ENCODE peak calls at places on chromosomes 7 and 10, in four cellular contexts. One of them, this sample, is unnamed.

GRCh38 chr10:84075226-84076046 is 63.9 kb upstream of the GHITM start:
- DNase-seq in HepG2: no peak
- DNase-seq in A549: no peak
- DNase-seq in WTC11: no peak
- DNase-seq in this sample: no peak

GRCh38 chr7:68688416-68689086 is 909.7 kb upstream of the AUTS2 start:
- DNase-seq in WTC11: peak
- DNase-seq in HepG2: no peak
- DNase-seq in A549: no peak
- DNase-seq in this sample: no peak

GRCh38 chr10:62154231-62154630 is 114.4 kb downstream of the RTKN2 start:
- DNase-seq in HepG2: no peak
- DNase-seq in WTC11: no peak
- DNase-seq in A549: no peak
- DNase-seq in this sample: no peak

GRCh38 chr10:132774905-132775863 is 10.8 kb downstream of the NKX6-2 start:
- DNase-seq in WTC11: no peak
- DNase-seq in HepG2: no peak
- DNase-seq in A549: no peak
- DNase-seq in this sample: no peak

GRCh38 chr7:73778801-73779389 is 8.8 kb upstream of the CLDN3 start:
- DNase-seq in WTC11: no peak
- DNase-seq in HepG2: no peak
- DNase-seq in A549: no peak
- DNase-seq in this sample: no peak

GRCh38 chr10:27482984-27483956 is 20.8 kb upstream of the RAB18 start:
- DNase-seq in A549: no peak
- DNase-seq in WTC11: no peak
- DNase-seq in HepG2: no peak
- DNase-seq in this sample: no peak

GRCh38 chr7:54995631-54996340 is 23.0 kb upstream of the EGFR start:
- DNase-seq in HepG2: peak
- DNase-seq in A549: peak
- DNase-seq in WTC11: no peak
- DNase-seq in this sample: no peak

GRCh38 chr10:118875087-118875486 is 120.3 kb upstream of the CACUL1 start:
- DNase-seq in A549: no peak
- DNase-seq in WTC11: no peak
- DNase-seq in HepG2: no peak
- DNase-seq in this sample: no peak

GRCh38 chr10:121594623-121595320 is 3.5 kb downstream of the FGFR2 start:
- DNase-seq in HepG2: no peak
- DNase-seq in WTC11: no peak
- DNase-seq in A549: no peak
- DNase-seq in this sample: no peak

GRCh38 chr7:43467406-43467805 is 115.5 kb upstream of the STK17A start:
- DNase-seq in A549: no peak
- DNase-seq in WTC11: no peak
- DNase-seq in HepG2: no peak
- DNase-seq in this sample: no peak

GRCh38 chr10:69890065-69890831 is 88.5 kb downstream of the COL13A1 start:
- DNase-seq in A549: no peak
- DNase-seq in WTC11: no peak
- DNase-seq in HepG2: no peak
- DNase-seq in this sample: no peak

GRCh38 chr7:126790763-126791162 is 462.0 kb downstream of the GRM8 start:
- DNase-seq in WTC11: no peak
- DNase-seq in A549: no peak
- DNase-seq in HepG2: no peak
- DNase-seq in this sample: no peak

GRCh38 chr7:80135306-80136104 is 874 bp downstream of the GNAI1 start:
- DNase-seq in HepG2: no peak
- DNase-seq in WTC11: no peak
- DNase-seq in A549: peak
- DNase-seq in this sample: no peak

GRCh38 chr10:78471723-78472541 is 438.3 kb downstream of the RPS24 start:
- DNase-seq in WTC11: no peak
- DNase-seq in A549: no peak
- DNase-seq in HepG2: peak
- DNase-seq in this sample: no peak

GRCh38 chr10:43809211-43809930 is 160.7 kb upstream of the ZNF32 start:
- DNase-seq in WTC11: no peak
- DNase-seq in A549: no peak
- DNase-seq in HepG2: no peak
- DNase-seq in this sample: no peak

GRCh38 chr7:87312215-87312865 is 33.1 kb upstream of the CROT start:
- DNase-seq in WTC11: peak
- DNase-seq in HepG2: peak
- DNase-seq in A549: peak
- DNase-seq in this sample: peak

GRCh38 chr7:15178065-15178464 is 275.5 kb upstream of the DGKB start:
- DNase-seq in A549: no peak
- DNase-seq in WTC11: no peak
- DNase-seq in HepG2: no peak
- DNase-seq in this sample: no peak

GRCh38 chr7:1114505-1114904 is 26.6 kb downstream of the GPER1 start:
- DNase-seq in WTC11: no peak
- DNase-seq in A549: no peak
- DNase-seq in HepG2: no peak
- DNase-seq in this sample: no peak

GRCh38 chr7:119935418-119936025 is 337.5 kb upstream of the KCND2 start:
- DNase-seq in HepG2: peak
- DNase-seq in A549: no peak
- DNase-seq in WTC11: no peak
- DNase-seq in this sample: peak

GRCh38 chr10:62239994-62240393 is 28.6 kb downstream of the RTKN2 start:
- DNase-seq in WTC11: no peak
- DNase-seq in A549: no peak
- DNase-seq in HepG2: no peak
- DNase-seq in this sample: no peak

GRCh38 chr7:25069900-25070443 is 55.1 kb downstream of the CYCS start:
- DNase-seq in A549: peak
- DNase-seq in HepG2: peak
- DNase-seq in WTC11: peak
- DNase-seq in this sample: peak

GRCh38 chr7:134547738-134548054 is 1.2 kb upstream of the AKR1B15 start:
- DNase-seq in WTC11: peak
- DNase-seq in HepG2: no peak
- DNase-seq in A549: peak
- DNase-seq in this sample: peak

GRCh38 chr7:40644454-40645188 is 509.8 kb downstream of the SUGCT start:
- DNase-seq in WTC11: no peak
- DNase-seq in A549: no peak
- DNase-seq in HepG2: no peak
- DNase-seq in this sample: no peak

GRCh38 chr10:119468542-119469324 is 73.8 kb downstream of the RGS10 start:
- DNase-seq in HepG2: no peak
- DNase-seq in A549: no peak
- DNase-seq in WTC11: no peak
- DNase-seq in this sample: peak

GRCh38 chr7:24500599-24501451 is 72.4 kb upstream of the PALS2 start:
- DNase-seq in A549: no peak
- DNase-seq in HepG2: no peak
- DNase-seq in WTC11: no peak
- DNase-seq in this sample: no peak

GRCh38 chr10:98308602-98309365 is 40.8 kb upstream of the LOXL4 start:
- DNase-seq in WTC11: no peak
- DNase-seq in HepG2: peak
- DNase-seq in A549: no peak
- DNase-seq in this sample: peak

GRCh38 chr7:154653281-154653680 is 349.6 kb downstream of the PAXIP1 start:
- DNase-seq in A549: no peak
- DNase-seq in HepG2: no peak
- DNase-seq in WTC11: no peak
- DNase-seq in this sample: no peak

GRCh38 chr7:159119851-159120539 is 24.7 kb downstream of the VIPR2 start:
- DNase-seq in A549: no peak
- DNase-seq in HepG2: no peak
- DNase-seq in WTC11: no peak
- DNase-seq in this sample: no peak

GRCh38 chr7:115097175-115097671 is 175.3 kb downstream of the MDFIC start:
- DNase-seq in HepG2: peak
- DNase-seq in A549: no peak
- DNase-seq in WTC11: no peak
- DNase-seq in this sample: no peak

GRCh38 chr10:100551231-100551630 is 15.5 kb downstream of the HIF1AN start:
- DNase-seq in A549: no peak
- DNase-seq in WTC11: no peak
- DNase-seq in HepG2: no peak
- DNase-seq in this sample: no peak

GRCh38 chr10:47344996-47345870 is 2.9 kb upstream of the RBP3 start:
- DNase-seq in WTC11: no peak
- DNase-seq in HepG2: no peak
- DNase-seq in A549: no peak
- DNase-seq in this sample: no peak

GRCh38 chr7:47693161-47693740 is 111.3 kb upstream of the TNS3 start:
- DNase-seq in WTC11: no peak
- DNase-seq in HepG2: no peak
- DNase-seq in A549: no peak
- DNase-seq in this sample: no peak

GRCh38 chr7:7718461-7718860 is at the start of gene RPA3:
- DNase-seq in WTC11: no peak
- DNase-seq in HepG2: no peak
- DNase-seq in A549: no peak
- DNase-seq in this sample: no peak

GRCh38 chr10:11822031-11822756 is 962 bp upstream of the PROSER2 start:
- DNase-seq in HepG2: no peak
- DNase-seq in A549: no peak
- DNase-seq in WTC11: no peak
- DNase-seq in this sample: no peak

GRCh38 chr10:1659221-1659791 is 78.0 kb downstream of the ADARB2 start:
- DNase-seq in HepG2: no peak
- DNase-seq in WTC11: no peak
- DNase-seq in A549: no peak
- DNase-seq in this sample: no peak

GRCh38 chr7:786472-787255 is 45.6 kb upstream of the SUN1 start:
- DNase-seq in HepG2: peak
- DNase-seq in WTC11: peak
- DNase-seq in A549: peak
- DNase-seq in this sample: peak

DNA sequence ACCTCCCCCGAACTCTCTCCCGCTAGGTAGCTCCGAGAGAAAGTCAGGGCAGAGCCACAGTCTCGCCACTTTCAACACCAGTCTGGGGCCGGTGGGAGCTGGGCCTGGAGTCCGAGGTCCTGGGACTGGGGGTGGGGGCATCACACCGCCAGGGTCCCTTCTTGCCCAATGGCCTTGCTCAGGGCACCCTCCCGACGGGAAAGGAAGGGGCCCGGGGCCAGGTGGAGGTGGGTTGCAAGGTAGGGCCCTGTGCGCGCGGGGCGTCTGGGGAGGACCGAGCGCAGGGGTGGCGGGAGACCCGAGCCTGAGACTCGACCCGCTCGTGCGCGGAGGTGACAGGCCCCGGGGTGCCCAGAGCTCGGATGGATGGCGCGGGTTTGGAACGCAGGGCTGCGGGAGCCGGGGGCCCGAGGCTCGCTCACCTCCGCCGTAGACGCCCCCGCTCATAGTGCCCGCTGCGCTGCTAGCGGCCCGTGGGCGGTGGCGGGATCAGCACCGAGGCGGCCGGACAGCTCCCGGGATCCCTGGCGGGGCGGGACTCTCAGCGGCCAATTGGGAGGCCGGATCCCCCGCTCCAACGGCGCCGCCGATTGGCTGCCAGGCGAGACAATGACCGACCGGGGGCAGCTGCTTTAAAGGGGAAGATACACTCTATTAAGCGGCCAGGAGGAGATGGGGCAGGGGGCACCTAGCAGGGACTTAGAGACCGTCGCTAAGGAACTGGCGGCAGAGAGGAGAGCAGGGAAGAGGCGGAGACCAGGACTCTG is at the start of gene ACTL6B:
- DNase-seq in A549: peak
- DNase-seq in WTC11: peak
- DNase-seq in HepG2: no peak
- DNase-seq in this sample: peak
- TF ChIP-seq USF2 in A549: no peak
- TF ChIP-seq USF2 in WTC11: peak
- TF ChIP-seq USF2 in HepG2: no peak
- TF ChIP-seq USF2 in this sample: peak

DNA sequence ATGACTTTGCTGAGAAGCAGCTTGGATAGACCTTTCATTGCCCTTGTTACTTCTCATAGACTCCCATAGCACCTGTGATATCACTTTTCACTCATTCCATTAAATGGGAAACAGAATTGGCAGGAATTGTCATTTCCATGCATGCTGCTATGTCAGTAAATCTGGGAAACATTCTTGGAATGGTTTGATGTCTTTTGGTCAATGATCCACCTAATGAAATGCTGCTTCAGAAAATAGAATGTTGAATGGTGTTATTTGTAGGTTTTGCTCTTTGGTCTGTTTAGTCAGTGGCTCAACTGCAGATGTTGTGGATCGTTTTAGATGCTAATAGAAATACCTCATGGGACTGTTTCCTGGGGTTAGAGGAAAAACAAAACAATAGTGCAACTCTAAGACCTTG is 127.8 kb downstream of the PLPP4 start:
- DNase-seq in A549: no peak
- DNase-seq in HepG2: no peak
- DNase-seq in WTC11: no peak
- DNase-seq in this sample: no peak
- TF ChIP-seq HMGXB4 in A549: no peak
- TF ChIP-seq HMGXB4 in HepG2: no peak
- TF ChIP-seq HMGXB4 in WTC11: no peak
- TF ChIP-seq HMGXB4 in this sample: no peak

GRCh38 chr10:112797221-112797620 is 152.8 kb upstream of the TCF7L2 start:
- DNase-seq in WTC11: no peak
- DNase-seq in A549: no peak
- DNase-seq in HepG2: no peak
- DNase-seq in this sample: no peak
- TF ChIP-seq USF2 in WTC11: no peak
- TF ChIP-seq USF2 in A549: no peak
- TF ChIP-seq USF2 in HepG2: no peak
- TF ChIP-seq USF2 in this sample: no peak

DNA sequence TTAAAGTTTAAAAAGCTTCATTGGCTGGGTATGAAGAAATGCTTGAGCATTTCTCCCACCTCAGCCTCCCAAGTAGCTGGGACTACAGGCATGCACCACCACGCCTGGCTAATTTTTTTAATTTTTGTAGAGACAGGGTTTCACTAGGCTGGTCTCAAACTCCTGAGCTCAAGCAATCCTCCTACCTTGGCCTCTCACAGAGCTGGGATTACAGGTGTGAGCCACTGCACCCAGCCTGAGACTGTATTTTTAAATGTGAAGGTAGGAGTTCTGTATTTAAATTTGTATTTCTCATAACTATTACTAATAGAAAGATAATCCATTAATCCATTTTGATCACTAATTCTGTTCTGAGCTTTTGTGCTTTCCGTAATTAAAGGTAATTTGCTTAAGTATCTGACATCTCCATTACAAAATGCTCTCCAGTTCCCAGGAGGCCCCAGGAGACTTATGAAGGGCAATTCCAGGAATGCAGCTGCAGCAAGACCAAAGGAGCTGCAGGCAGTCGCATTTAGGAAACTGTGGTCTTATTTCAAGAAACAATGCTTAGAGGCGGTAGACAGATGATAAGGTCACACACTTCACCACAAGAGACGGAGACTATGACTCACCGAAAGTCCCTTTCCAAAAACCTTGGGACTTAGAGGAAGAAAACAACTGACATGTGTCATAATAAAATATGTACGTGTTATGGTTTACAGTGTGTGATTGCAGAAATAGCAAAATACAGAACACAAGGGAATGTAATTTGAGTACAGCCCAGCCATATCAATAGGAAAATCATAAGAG is 23.3 kb downstream of the YAE1 start:
- DNase-seq in A549: no peak
- DNase-seq in HepG2: no peak
- DNase-seq in WTC11: peak
- DNase-seq in this sample: peak
- TF ChIP-seq HMGXB4 in A549: no peak
- TF ChIP-seq HMGXB4 in HepG2: no peak
- TF ChIP-seq HMGXB4 in WTC11: no peak
- TF ChIP-seq HMGXB4 in this sample: no peak